ENCODE peak calls at places on chromosomes 7 and 10, in five cellular contexts. One of them, this sample, is unnamed.

GRCh38 chr7:79548616-79549206 is 95.2 kb upstream of the MAGI2 start:
- DNase-seq in Calu3: no peak
- DNase-seq in GM04504: no peak
- DNase-seq in GDM1: no peak
- DNase-seq in aorta: no peak
- DNase-seq in this sample: no peak

GRCh38 chr10:78349165-78349516 is 315.5 kb downstream of the RPS24 start:
- DNase-seq in GDM1: no peak
- DNase-seq in GM04504: no peak
- DNase-seq in Calu3: no peak
- DNase-seq in aorta: no peak
- DNase-seq in this sample: no peak

GRCh38 chr7:117612637-117613036 is 132.8 kb downstream of the CFTR start:
- DNase-seq in GDM1: no peak
- DNase-seq in GM04504: no peak
- DNase-seq in Calu3: no peak
- DNase-seq in aorta: no peak
- DNase-seq in this sample: no peak

GRCh38 chr7:123242467-123243097 is 42.8 kb upstream of the SLC13A1 start:
- DNase-seq in GM04504: no peak
- DNase-seq in GDM1: no peak
- DNase-seq in Calu3: peak; percentile 27
- DNase-seq in aorta: no peak
- DNase-seq in this sample: no peak

GRCh38 chr10:4843525-4844180 is 17.6 kb downstream of the AKR1E2 start:
- DNase-seq in GDM1: no peak
- DNase-seq in Calu3: no peak
- DNase-seq in aorta: no peak
- DNase-seq in GM04504: no peak
- DNase-seq in this sample: no peak

GRCh38 chr10:68618234-68618633 is 58.1 kb downstream of the TET1 start:
- DNase-seq in GM04504: no peak
- DNase-seq in aorta: no peak
- DNase-seq in GDM1: no peak
- DNase-seq in Calu3: no peak
- DNase-seq in this sample: no peak

GRCh38 chr7:3206771-3207191 is 94.3 kb upstream of the SDK1 start:
- DNase-seq in GDM1: no peak
- DNase-seq in GM04504: no peak
- DNase-seq in aorta: no peak
- DNase-seq in Calu3: no peak
- DNase-seq in this sample: no peak

GRCh38 chr10:132193907-132194552 is 7.3 kb downstream of the DPYSL4 start:
- DNase-seq in Calu3: peak; percentile 39
- DNase-seq in GM04504: no peak
- DNase-seq in aorta: peak; percentile 54
- DNase-seq in GDM1: no peak
- DNase-seq in this sample: peak; percentile 85

GRCh38 chr10:127889605-127890195 is 3.0 kb downstream of the CLRN3 start:
- DNase-seq in GDM1: no peak
- DNase-seq in GM04504: peak; percentile 17
- DNase-seq in Calu3: peak; percentile 17
- DNase-seq in aorta: no peak
- DNase-seq in this sample: no peak

GRCh38 chr7:106779877-106780276 is 85.2 kb upstream of the PIK3CG start:
- DNase-seq in aorta: no peak
- DNase-seq in Calu3: peak; percentile 78
- DNase-seq in GDM1: no peak
- DNase-seq in GM04504: no peak
- DNase-seq in this sample: no peak

GRCh38 chr7:141072548-141073172 is 1.2 kb upstream of the TMEM178B start:
- DNase-seq in aorta: peak; percentile 58
- DNase-seq in GDM1: no peak
- DNase-seq in GM04504: no peak
- DNase-seq in Calu3: peak; percentile 35
- DNase-seq in this sample: no peak

GRCh38 chr10:112872728-112873127 is 77.3 kb upstream of the TCF7L2 start:
- DNase-seq in GM04504: no peak
- DNase-seq in GDM1: no peak
- DNase-seq in aorta: no peak
- DNase-seq in Calu3: no peak
- DNase-seq in this sample: no peak

GRCh38 chr10:29851241-29851640 is 208.1 kb downstream of the JCAD start:
- DNase-seq in Calu3: no peak
- DNase-seq in GM04504: no peak
- DNase-seq in GDM1: no peak
- DNase-seq in aorta: no peak
- DNase-seq in this sample: no peak

GRCh38 chr10:86090807-86091206 is 275.8 kb downstream of the GRID1 start:
- DNase-seq in GDM1: no peak
- DNase-seq in aorta: no peak
- DNase-seq in GM04504: no peak
- DNase-seq in Calu3: no peak
- DNase-seq in this sample: no peak

GRCh38 chr10:119090968-119091367 is 10.4 kb upstream of the EIF3A start:
- DNase-seq in Calu3: peak; percentile 42
- DNase-seq in GM04504: peak; percentile 38
- DNase-seq in aorta: no peak
- DNase-seq in GDM1: no peak
- DNase-seq in this sample: no peak

GRCh38 chr10:119521443-119522204 is 20.9 kb downstream of the RGS10 start:
- DNase-seq in GDM1: no peak
- DNase-seq in aorta: no peak
- DNase-seq in Calu3: no peak
- DNase-seq in GM04504: peak; percentile 59
- DNase-seq in this sample: peak; percentile 10